ENCODE peak calls at places on chromosomes 16 and 17, in five cellular contexts. B is astrocyte of the spinal cord, G is NCI-H1105, K is sigmoid colon, Q is GF-D8. E is an unnamed sample.

GRCh38 chr17:36001862-36002603 is 680 bp upstream of the CCL15 start:
- DNase-seq in Q (no peak), G (no peak), K (no peak), B (no peak), E (no peak)

GRCh38 chr16:27827765-27828164 is 235.7 kb downstream of the GSG1L start:
- DNase-seq in K (peak), B (no peak), G (no peak), Q (no peak), E (no peak)

GRCh38 chr16:10242916-10243315 is 60.7 kb upstream of the GRIN2A start:
- DNase-seq in B (no peak), K (no peak), Q (no peak), G (no peak), E (no peak)

GRCh38 chr17:42814633-42815399 is 9.3 kb downstream of the BECN1 start:
- DNase-seq in G (no peak), K (no peak), Q (no peak), B (peak), E (no peak)

GRCh38 chr16:15950167-15950854 is 895 bp downstream of the ABCC1 start:
- DNase-seq in G (peak), K (peak), B (peak), Q (no peak), E (no peak)

GRCh38 chr17:71970312-71970711 is 150.5 kb upstream of the SOX9 start:
- DNase-seq in Q (no peak), B (peak), G (no peak), K (no peak), E (no peak)

GRCh38 chr16:22631264-22631663 is 120.6 kb downstream of the NPIPB5 start:
- DNase-seq in B (no peak), Q (no peak), K (no peak), G (no peak), E (no peak)

GRCh38 chr16:57060323-57061083 is 31.9 kb upstream of the CPNE2 start:
- DNase-seq in Q (no peak), B (no peak), G (no peak), K (no peak), E (no peak)

E was measured in SIG-M5.